ENCODE peak calls at places on chromosomes 3 and 15, in six cellular contexts. X, E, T, K, R and H are unnamed samples.

GRCh38 chr15:72009207-72009606 is 108.7 kb downstream of the MYO9A start:
- DNase-seq in R (no peak), X (no peak), K (no peak), E (no peak), T (no peak), H (no peak)

GRCh38 chr15:81469154-81469553 is 95.1 kb upstream of the TMC3 start:
- DNase-seq in X (no peak), T (no peak), E (no peak), K (no peak), R (no peak), H (no peak)

GRCh38 chr15:91348812-91349500 is 248.9 kb downstream of the SV2B start:
- DNase-seq in T (no peak), R (no peak), X (no peak), E (no peak), K (no peak), H (no peak)

GRCh38 chr3:113063126-113063894 is 72.5 kb downstream of the GTPBP8 start:
- DNase-seq in R (no peak), E (no peak), X (no peak), T (no peak), K (no peak), H (no peak)

GRCh38 chr3:148175215-148175614 is 522.5 kb upstream of the AGTR1 start:
- DNase-seq in R (no peak), X (no peak), E (no peak), T (no peak), K (no peak), H (no peak)

GRCh38 chr3:34683851-34684250 is 885.4 kb downstream of the PDCD6IP start:
- DNase-seq in T (no peak), X (peak; percentile 16), E (no peak), K (no peak), R (peak; percentile 50), H (peak; percentile 53)

GRCh38 chr3:23096041-23096440 is 107.1 kb upstream of the UBE2E2 start:
- DNase-seq in K (no peak), E (no peak), T (no peak), X (no peak), R (peak; percentile 52), H (no peak)

GRCh38 chr3:59043391-59043790 is 6.4 kb downstream of the CFAP20DC start:
- DNase-seq in X (no peak), E (no peak), T (no peak), R (no peak), K (no peak), H (no peak)

GRCh38 chr15:40439461-40440299 is 1.1 kb upstream of the BAHD1 start:
- DNase-seq in T (no peak), R (peak; percentile 29), X (no peak), K (no peak), E (no peak), H (no peak)

GRCh38 chr3:63450023-63450422 is 171.9 kb downstream of the SYNPR start:
- DNase-seq in R (no peak), K (no peak), X (no peak), T (no peak), E (no peak), H (no peak)

GRCh38 chr3:156762631-156763185 is 63.4 kb upstream of the LEKR1 start:
- DNase-seq in R (peak; percentile 83), K (no peak), E (no peak), T (peak; percentile 84), X (no peak), H (no peak)

GRCh38 chr15:82539690-82540054 is 585 bp downstream of the RPS17 start:
- DNase-seq in R (no peak), E (no peak), X (no peak), T (no peak), K (no peak), H (no peak)

GRCh38 chr3:29759443-29760033 is 478.7 kb downstream of the RBMS3 start:
- DNase-seq in E (no peak), X (no peak), T (no peak), K (no peak), R (no peak), H (no peak)

GRCh38 chr15:85579957-85580694 is 199.7 kb downstream of the AKAP13 start:
- DNase-seq in K (no peak), R (no peak), E (no peak), T (no peak), X (no peak), H (no peak)

GRCh38 chr3:165783383-165783782 is 53.8 kb downstream of the BCHE start:
- DNase-seq in X (no peak), E (no peak), R (no peak), K (no peak), T (no peak), H (no peak)

GRCh38 chr3:99907959-99908544 is 90.4 kb downstream of the CMSS1 start:
- DNase-seq in K (no peak), X (no peak), T (no peak), R (no peak), E (no peak), H (no peak)

GRCh38 chr3:167644611-167645010 is 9.1 kb downstream of the WDR49 start:
- DNase-seq in R (no peak), X (no peak), K (no peak), T (no peak), E (no peak), H (no peak)

GRCh38 chr3:56314842-56315241 is 153.4 kb downstream of the ERC2 start:
- DNase-seq in E (no peak), R (peak; percentile 52), T (no peak), K (peak; percentile 52), X (no peak), H (no peak)

GRCh38 chr15:80876034-80876433 is 96.9 kb downstream of the CEMIP start:
- DNase-seq in E (no peak), X (no peak), R (no peak), T (no peak), K (no peak), H (no peak)

GRCh38 chr3:197749601-197750395 is at the start of gene FYTTD1:
- DNase-seq in T (no peak), X (peak; percentile 94), E (peak; percentile 93), K (peak; percentile 90), R (peak; percentile 68), H (peak; percentile 86)

GRCh38 chr3:197750396-197750831 is 731 bp downstream of the FYTTD1 start:
- DNase-seq in E (no peak), X (peak; percentile 65), R (peak; percentile 67), K (no peak), T (no peak), H (peak; percentile 42)

GRCh38 chr3:197749315-197749600 is 425 bp upstream of the FYTTD1 start:
- DNase-seq in X (no peak), K (no peak), T (no peak), R (peak; percentile 44), E (peak; percentile 72), H (no peak)

GRCh38 chr3:197752107-197752506 is 2.4 kb downstream of the FYTTD1 start:
- DNase-seq in T (no peak), R (no peak), K (no peak), E (no peak), X (no peak), H (no peak)

DNA sequence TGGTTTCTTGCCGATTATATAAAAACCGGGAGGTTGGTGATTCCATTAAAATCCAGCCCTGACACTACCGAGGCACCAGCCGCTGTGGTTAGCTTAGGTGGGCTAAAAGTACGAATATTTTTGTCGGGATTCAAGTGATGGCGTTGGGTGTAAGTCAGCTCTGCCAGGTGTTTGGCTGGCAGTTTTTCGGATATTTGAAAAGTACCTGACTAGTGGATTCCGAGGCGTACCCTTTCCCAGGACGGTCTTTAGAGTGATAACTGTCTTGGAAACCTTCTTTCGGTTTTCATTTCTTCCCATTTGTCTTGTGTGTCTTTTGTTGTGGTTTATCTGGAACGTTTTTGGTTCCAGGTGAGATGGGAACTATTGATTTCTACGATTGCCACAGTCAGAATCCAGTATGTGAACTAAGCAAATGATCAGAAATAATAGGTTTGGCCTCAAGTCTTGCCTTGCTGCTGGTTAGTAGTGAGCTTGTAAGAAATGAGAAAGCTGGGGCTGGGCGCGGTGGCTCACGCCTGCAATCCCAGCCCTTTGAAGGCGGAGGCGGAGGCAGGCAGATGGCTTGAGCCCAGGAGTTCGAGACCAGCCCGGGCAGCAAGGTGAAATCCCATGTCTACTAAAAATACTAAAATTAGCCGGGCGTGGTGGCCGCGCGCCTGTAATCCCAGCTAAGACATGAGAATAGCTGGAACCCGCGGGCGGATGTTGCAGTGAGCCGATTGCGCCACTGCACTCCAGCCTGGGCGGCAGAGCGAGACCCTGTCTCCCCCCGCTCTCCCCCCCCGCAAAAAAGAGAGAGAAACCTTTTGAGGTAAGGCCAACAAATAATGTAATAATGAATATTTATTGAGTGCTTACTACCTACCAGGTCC is 1.4 kb downstream of the FYTTD1 start:
- DNase-seq in T (no peak), E (no peak), K (no peak), R (peak; percentile 43), X (peak; percentile 28), H (no peak)
- TF ChIP-seq CTCF in T (no peak), E (no peak), K (no peak), R (no peak), X (no peak), H (no peak)

GRCh38 chr3:36631549-36631948 is 132.8 kb downstream of the DCLK3 start:
- DNase-seq in T (no peak), R (no peak), X (no peak), E (no peak), K (no peak), H (no peak)
- TF ChIP-seq CTCF in T (no peak), R (no peak), X (no peak), E (no peak), K (no peak), H (no peak)

GRCh38 chr3:124491098-124491497 is 239.2 kb upstream of the UMPS start:
- DNase-seq in E (no peak), R (no peak), X (no peak), K (no peak), T (no peak), H (no peak)

GRCh38 chr3:124483915-124484470 is 246.3 kb upstream of the UMPS start:
- DNase-seq in X (no peak), T (no peak), K (no peak), R (no peak), E (no peak), H (no peak)

GRCh38 chr3:124491875-124492274 is 238.4 kb upstream of the UMPS start:
- DNase-seq in X (no peak), E (no peak), T (no peak), R (no peak), K (no peak), H (no peak)

GRCh38 chr3:124489506-124489905 is 240.7 kb upstream of the UMPS start:
- DNase-seq in R (no peak), X (no peak), K (no peak), T (no peak), E (no peak), H (no peak)

GRCh38 chr3:124486324-124486723 is 243.9 kb upstream of the UMPS start:
- DNase-seq in E (no peak), K (no peak), X (no peak), R (no peak), T (no peak), H (no peak)
- TF ChIP-seq CTCF in E (no peak), K (no peak), X (no peak), R (peak; percentile 48), T (peak; percentile 19), H (no peak)

GRCh38 chr3:190564175-190564574 is 50.3 kb downstream of the IL1RAP start:
- DNase-seq in T (no peak), E (no peak), R (no peak), K (no peak), X (no peak), H (no peak)

GRCh38 chr3:190568036-190568435 is 54.2 kb downstream of the IL1RAP start:
- DNase-seq in R (no peak), X (no peak), T (no peak), E (no peak), K (no peak), H (no peak)

GRCh38 chr3:190560284-190560895 is 46.5 kb downstream of the IL1RAP start:
- DNase-seq in T (no peak), R (no peak), E (no peak), K (no peak), X (no peak), H (no peak)

GRCh38 chr3:190562866-190563525 is 49.1 kb downstream of the IL1RAP start:
- DNase-seq in T (no peak), X (no peak), E (no peak), R (no peak), K (no peak), H (no peak)

GRCh38 chr3:190566043-190566933 is 52.4 kb downstream of the IL1RAP start:
- DNase-seq in T (peak; percentile 98), X (no peak), E (no peak), K (peak; percentile 58), R (peak; percentile 100), H (no peak)
- TF ChIP-seq CTCF in T (no peak), X (no peak), E (no peak), K (no peak), R (no peak), H (no peak)